ENCODE peak calls at places on chromosome 10, in four cellular contexts. R is Right ventricle myocardium superior, M is stomach, O is COLO829. D is an unnamed sample.

GRCh38 chr10:121978511-121978910 is 3.5 kb upstream of the NSMCE4A start:
- DNase-seq in R (no peak), M (no peak), O (no peak), D (no peak)

GRCh38 chr10:60958892-60959601 is 15.1 kb upstream of the RHOBTB1 start:
- DNase-seq in R (no peak), M (no peak), O (no peak), D (no peak)

GRCh38 chr10:1243486-1244182 is 187.4 kb downstream of the WDR37 start:
- DNase-seq in R (no peak), M (no peak), O (no peak), D (peak)

GRCh38 chr10:114095676-114096331 is 52.1 kb downstream of the ADRB1 start:
- DNase-seq in R (no peak), M (no peak), O (no peak), D (no peak)

GRCh38 chr10:125472037-125472607 is 210.8 kb downstream of the TEX36 start:
- DNase-seq in R (no peak), M (no peak), O (no peak), D (no peak)

GRCh38 chr10:15824498-15824897 is 35.8 kb downstream of the MINDY3 start:
- DNase-seq in R (no peak), M (no peak), O (no peak), D (no peak)

GRCh38 chr10:95377950-95378349 is 87.1 kb upstream of the PDLIM1 start:
- DNase-seq in R (no peak), M (no peak), O (no peak), D (no peak)

GRCh38 chr10:94307046-94307615 is 55.6 kb downstream of the NOC3L start:
- DNase-seq in R (no peak), M (no peak), O (no peak), D (no peak)

GRCh38 chr10:77151395-77151794 is 486.2 kb downstream of the KCNMA1 start:
- DNase-seq in R (no peak), M (no peak), O (no peak), D (no peak)

GRCh38 chr10:132036153-132036886 is 29.4 kb upstream of the JAKMIP3 start:
- DNase-seq in R (peak), M (no peak), O (no peak), D (no peak)

GRCh38 chr10:3785849-3786290 is 861 bp upstream of the KLF6 start:
- DNase-seq in R (peak), M (no peak), O (no peak), D (peak)

GRCh38 chr10:80614576-80615416 is 77.1 kb downstream of the SH2D4B start:
- DNase-seq in R (no peak), M (no peak), O (no peak), D (no peak)

D was measured in right cardiac atrium.